ENCODE peak calls at places on chromosomes 12 and 14, in nine cellular contexts. B is MCF 10A, Y is fibroblast of lung, E is lower lobe of right lung, L is GM20000, W is AG04450, O is breast epithelium, J is fibroblast of mammary gland, U is glutamatergic neuron. K is an unnamed sample.

GRCh38 chr14:95204705-95205104 is 47.4 kb upstream of the DICER1 start:
- DNase-seq in L (no peak), Y (no peak), W (no peak), U (no peak), O (no peak), E (no peak), J (no peak), B (no peak), K (no peak)

GRCh38 chr14:55706893-55707292 is 126.9 kb downstream of the KTN1 start:
- DNase-seq in B (no peak), Y (no peak), O (no peak), W (no peak), J (peak), L (no peak), E (no peak), U (no peak), K (no peak)

GRCh38 chr12:31922341-31923062 is 36.7 kb upstream of the RESF1 start:
- DNase-seq in E (no peak), O (no peak), J (peak), Y (peak), B (peak), U (no peak), L (no peak), W (no peak), K (no peak)

GRCh38 chr12:96250119-96250685 is 56.0 kb downstream of the ELK3 start:
- DNase-seq in O (no peak), B (no peak), W (no peak), J (no peak), E (no peak), L (no peak), U (no peak), Y (no peak), K (no peak)

GRCh38 chr12:124524231-124524925 is 43.0 kb downstream of the NCOR2 start:
- DNase-seq in L (no peak), E (no peak), O (no peak), B (peak), U (no peak), W (peak), J (peak), Y (peak), K (peak)

GRCh38 chr14:99155173-99155777 is 116.7 kb downstream of the BCL11B start:
- DNase-seq in B (peak), L (no peak), U (no peak), O (no peak), J (no peak), Y (peak), W (no peak), E (no peak), K (no peak)

GRCh38 chr14:64841121-64841611 is 38.5 kb downstream of the SPTB start:
- DNase-seq in B (peak), J (peak), W (peak), U (no peak), L (no peak), E (no peak), O (no peak), Y (peak), K (peak)

GRCh38 chr12:32397703-32398102 is 1.7 kb upstream of the FGD4 start:
- DNase-seq in O (no peak), Y (no peak), W (no peak), E (no peak), B (no peak), L (no peak), J (no peak), U (no peak), K (no peak)

GRCh38 chr14:20429801-20430669 is 5.9 kb downstream of the KLHL33 start:
- DNase-seq in Y (no peak), W (no peak), L (no peak), U (no peak), J (no peak), B (no peak), E (no peak), O (no peak), K (no peak)

GRCh38 chr14:60648169-60648933 is 926 bp downstream of the SIX1 start:
- DNase-seq in E (peak), B (no peak), U (peak), O (no peak), L (peak), Y (no peak), J (peak), W (no peak), K (no peak)

GRCh38 chr14:67729072-67729561 is 27.4 kb downstream of the RDH12 start:
- DNase-seq in Y (no peak), B (no peak), U (peak), E (peak), W (no peak), O (no peak), J (no peak), L (no peak), K (no peak)

GRCh38 chr12:58159941-58160340 is 218.6 kb downstream of the ATP23 start:
- DNase-seq in L (no peak), B (no peak), U (no peak), Y (peak), W (no peak), O (no peak), E (no peak), J (no peak), K (no peak)

GRCh38 chr14:73773441-73774243 is 59.5 kb upstream of the PNMA1 start:
- DNase-seq in Y (no peak), W (no peak), B (no peak), J (no peak), O (no peak), U (no peak), L (no peak), E (no peak), K (no peak)

GRCh38 chr12:69623970-69624369 is 13.3 kb upstream of the LRRC10 start:
- DNase-seq in W (peak), Y (no peak), B (no peak), E (peak), O (no peak), J (no peak), U (no peak), L (no peak), K (no peak)

GRCh38 chr12:122021822-122022392 is at the start of gene BCL7A:
- DNase-seq in W (peak), B (peak), O (peak), U (peak), E (peak), J (peak), Y (peak), L (peak), K (peak)

DNA sequence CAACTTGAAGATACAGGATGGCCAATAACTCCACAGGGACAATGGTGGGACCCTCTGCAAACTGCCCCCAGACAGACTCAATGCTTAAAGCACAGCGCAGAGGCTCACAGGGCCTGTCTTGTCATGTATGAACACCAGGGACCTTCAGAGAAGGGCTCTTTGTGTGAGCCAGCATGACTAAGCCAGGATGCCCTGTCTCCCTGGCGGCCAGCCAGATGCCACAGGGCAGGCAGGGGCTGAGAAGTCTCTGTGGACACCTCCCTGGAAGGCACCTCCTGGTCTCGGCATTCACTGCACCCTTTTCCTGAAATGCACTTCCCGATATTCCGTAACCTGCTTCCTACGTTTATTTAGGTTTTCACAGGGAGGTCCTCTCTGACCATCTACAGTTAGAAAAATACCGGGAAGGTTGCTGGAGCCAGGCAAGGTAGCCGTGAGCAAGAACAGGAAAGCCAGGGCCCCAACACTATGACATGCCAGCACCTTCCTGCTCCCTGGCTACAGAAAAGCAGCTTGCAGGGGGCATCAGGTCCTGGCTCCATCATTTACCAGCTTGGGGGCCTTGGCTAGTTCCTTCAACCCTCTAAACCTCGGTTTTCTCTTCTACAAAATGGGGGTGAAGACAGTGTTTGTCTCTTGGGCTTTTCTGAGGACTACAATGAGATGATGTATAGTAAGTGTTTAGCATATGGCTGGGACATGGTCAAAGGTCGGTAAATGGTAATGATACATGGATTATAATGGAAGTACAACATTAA is 65.0 kb downstream of the PITPNM2 start:
- DNase-seq in L (no peak), E (no peak), W (no peak), Y (peak), U (no peak), B (peak), J (no peak), O (peak), K (no peak)
- TF ChIP-seq CTCF in L (no peak), E (no peak), W (no peak), Y (no peak), U (no peak), B (no peak), J (no peak), O (no peak), K (no peak)

GRCh38 chr12:127025545-127025944 is 1241.4 kb upstream of the TMEM132C start:
- DNase-seq in W (no peak), L (no peak), Y (no peak), O (no peak), B (peak), J (peak), E (no peak), U (no peak), K (no peak)
- TF ChIP-seq CTCF in W (peak), L (no peak), Y (no peak), O (no peak), B (peak), J (peak), E (no peak), U (no peak), K (peak)

GRCh38 chr12:120610560-120610959 is 29.4 kb upstream of the POP5 start:
- DNase-seq in E (no peak), O (no peak), B (no peak), W (no peak), L (no peak), J (no peak), U (no peak), Y (no peak), K (no peak)

GRCh38 chr12:120620624-120621023 is 19.8 kb upstream of the CABP1 start:
- DNase-seq in L (no peak), E (no peak), O (no peak), B (peak), Y (no peak), W (no peak), J (no peak), U (no peak), K (no peak)

GRCh38 chr12:120618954-120619615 is 21.3 kb upstream of the CABP1 start:
- DNase-seq in Y (no peak), J (no peak), W (no peak), E (no peak), L (no peak), U (no peak), B (no peak), O (no peak), K (no peak)

GRCh38 chr12:120614873-120615272 is 25.6 kb upstream of the CABP1 start:
- DNase-seq in J (no peak), O (no peak), W (no peak), Y (no peak), B (no peak), E (no peak), L (no peak), U (no peak), K (no peak)
- TF ChIP-seq CTCF in J (no peak), O (no peak), W (no peak), Y (no peak), B (no peak), E (no peak), L (no peak), U (no peak), K (no peak)

GRCh38 chr12:99768758-99769157 is 121.2 kb downstream of the GARIN6 start:
- DNase-seq in U (no peak), B (no peak), J (no peak), E (no peak), Y (no peak), O (no peak), L (no peak), W (no peak), K (no peak)

GRCh38 chr12:99769581-99769980 is 122.0 kb downstream of the GARIN6 start:
- DNase-seq in O (no peak), Y (no peak), E (no peak), W (no peak), L (no peak), U (no peak), J (no peak), B (no peak), K (no peak)

GRCh38 chr12:99766408-99766807 is 118.9 kb downstream of the GARIN6 start:
- DNase-seq in O (no peak), B (no peak), L (no peak), E (no peak), Y (no peak), U (no peak), J (no peak), W (no peak), K (no peak)

GRCh38 chr12:99765469-99766114 is 118.0 kb downstream of the GARIN6 start:
- DNase-seq in Y (no peak), U (no peak), E (no peak), O (no peak), W (no peak), B (no peak), L (no peak), J (no peak), K (no peak)

DNA sequence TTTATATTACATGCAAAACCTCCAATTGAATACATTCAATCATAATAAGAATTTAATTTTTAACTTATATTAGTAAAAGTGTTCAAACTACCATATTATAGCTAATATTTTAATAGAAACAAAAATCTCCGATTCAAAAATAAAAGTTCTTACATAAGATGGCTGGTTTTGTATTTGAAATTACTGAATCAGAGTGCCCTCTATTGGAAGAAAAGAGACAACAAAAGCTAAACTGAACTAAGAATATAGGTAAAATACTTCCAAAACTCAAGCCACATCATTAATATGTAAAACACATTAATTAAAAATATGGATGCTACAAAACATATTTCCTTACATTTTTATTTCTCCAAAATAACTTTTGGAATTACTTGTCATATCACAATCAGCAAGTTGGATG is 120.3 kb downstream of the GARIN6 start:
- DNase-seq in Y (peak), E (no peak), B (peak), O (no peak), U (no peak), L (peak), W (no peak), J (peak), K (no peak)
- TF ChIP-seq CTCF in Y (no peak), E (peak), B (peak), O (peak), U (peak), L (no peak), W (peak), J (peak), K (peak)

GRCh38 chr12:47818382-47818700 is 1.4 kb downstream of the HDAC7 start:
- DNase-seq in Y (no peak), B (no peak), L (no peak), W (no peak), U (no peak), J (no peak), O (no peak), E (no peak), K (no peak)

GRCh38 chr12:47818701-47819543 is 781 bp downstream of the HDAC7 start:
- DNase-seq in O (no peak), E (peak), W (no peak), Y (no peak), U (peak), B (peak), J (no peak), L (peak), K (no peak)

GRCh38 chr12:47818007-47818376 is 1.7 kb downstream of the HDAC7 start:
- DNase-seq in O (no peak), J (no peak), Y (no peak), E (no peak), U (no peak), L (no peak), B (no peak), W (no peak), K (no peak)

GRCh38 chr12:47816646-47817271 is 2.9 kb downstream of the HDAC7 start:
- DNase-seq in E (no peak), B (no peak), W (no peak), L (no peak), U (no peak), O (no peak), J (no peak), Y (no peak), K (no peak)

GRCh38 chr12:47817272-47818006 is 2.3 kb downstream of the HDAC7 start:
- DNase-seq in L (no peak), E (no peak), O (no peak), U (no peak), B (no peak), W (no peak), Y (no peak), J (peak), K (no peak)
- TF ChIP-seq CTCF in L (no peak), E (peak), O (no peak), U (no peak), B (no peak), W (peak), Y (peak), J (peak), K (peak)

GRCh38 chr12:52082026-52082667 is 2.6 kb downstream of the SMIM41 start:
- DNase-seq in L (no peak), E (no peak), W (no peak), J (peak), Y (peak), O (no peak), U (peak), B (no peak), K (no peak)

GRCh38 chr12:52084491-52085231 is 5.2 kb downstream of the SMIM41 start:
- DNase-seq in U (no peak), L (no peak), O (no peak), B (no peak), J (no peak), W (no peak), E (no peak), Y (no peak), K (no peak)

GRCh38 chr12:52082988-52083637 is 3.6 kb downstream of the SMIM41 start:
- DNase-seq in Y (peak), O (no peak), J (peak), W (no peak), B (peak), E (peak), L (peak), U (peak), K (no peak)

GRCh38 chr12:52082668-52082987 is 3.1 kb downstream of the SMIM41 start:
- DNase-seq in B (no peak), L (no peak), J (no peak), U (no peak), Y (no peak), E (no peak), O (no peak), W (no peak), K (no peak)

GRCh38 chr12:52083638-52083996 is 4.1 kb downstream of the SMIM41 start:
- DNase-seq in Y (no peak), W (no peak), U (no peak), J (no peak), O (no peak), B (no peak), E (no peak), L (no peak), K (no peak)
- TF ChIP-seq CTCF in Y (no peak), W (no peak), U (peak), J (no peak), O (no peak), B (no peak), E (no peak), L (no peak), K (no peak)

GRCh38 chr12:2640709-2641108 is 154.1 kb upstream of the FKBP4 start:
- DNase-seq in U (no peak), L (no peak), O (peak), J (peak), B (peak), E (no peak), Y (peak), W (peak), K (peak)

GRCh38 chr12:2641209-2641608 is 153.6 kb upstream of the FKBP4 start:
- DNase-seq in E (no peak), J (peak), O (peak), W (no peak), L (no peak), U (peak), Y (peak), B (peak), K (no peak)

GRCh38 chr12:2639020-2639298 is 155.8 kb upstream of the FKBP4 start:
- DNase-seq in E (no peak), J (no peak), B (no peak), U (no peak), L (no peak), Y (no peak), W (no peak), O (no peak), K (no peak)

GRCh38 chr12:2641761-2642160 is 153.0 kb upstream of the FKBP4 start:
- DNase-seq in O (peak), U (no peak), L (no peak), Y (no peak), E (no peak), W (no peak), J (no peak), B (no peak), K (no peak)

DNA sequence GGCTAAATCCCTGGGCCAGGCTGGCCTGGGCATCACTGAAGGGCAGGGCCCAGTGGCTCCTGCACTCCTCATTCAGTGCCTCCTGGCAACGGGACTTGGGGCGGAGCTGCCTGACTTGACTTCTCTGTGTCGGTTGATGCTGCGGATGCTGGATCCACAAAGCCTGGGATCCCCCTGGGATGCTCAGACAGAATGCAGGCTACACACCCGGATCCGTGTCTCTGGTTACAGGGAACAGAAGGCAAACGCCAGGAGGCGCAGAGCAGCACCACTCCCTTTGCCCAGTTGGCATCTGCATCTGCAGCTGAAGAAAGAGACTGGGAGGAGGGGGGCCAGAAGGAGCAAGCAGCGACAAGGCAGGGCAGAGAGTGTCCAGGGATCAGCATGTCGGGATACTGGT is 154.5 kb upstream of the FKBP4 start:
- DNase-seq in W (no peak), B (no peak), Y (no peak), O (peak), U (no peak), L (no peak), J (peak), E (no peak), K (peak)
- TF ChIP-seq CTCF in W (no peak), B (peak), Y (peak), O (no peak), U (no peak), L (no peak), J (peak), E (no peak), K (peak)

K was measured in AG09319.